ENCODE peak calls at places on chromosomes 12 and 14, in four cellular contexts. O, I, H and N are unnamed samples.

GRCh38 chr12:49105504-49106120 is 5.0 kb downstream of the LMBR1L start:
- DNase-seq in I (peak), H (no peak), O (no peak), N (peak)

GRCh38 chr14:39469094-39469710 is 37.0 kb upstream of the FBXO33 start:
- DNase-seq in O (no peak), I (peak), H (no peak), N (peak)

GRCh38 chr14:75401356-75401755 is 26.5 kb upstream of the JDP2 start:
- DNase-seq in H (no peak), O (peak), I (peak), N (no peak)

GRCh38 chr12:20122274-20122673 is 246.1 kb upstream of the PDE3A start:
- DNase-seq in I (no peak), H (no peak), O (no peak), N (no peak)

GRCh38 chr14:36394593-36394992 is 74.2 kb upstream of the MBIP start:
- DNase-seq in I (no peak), O (no peak), H (no peak), N (no peak)

GRCh38 chr14:92507174-92507768 is 6.3 kb upstream of the RIN3 start:
- DNase-seq in I (no peak), H (no peak), O (no peak), N (peak)

GRCh38 chr12:80040075-80040738 is 59.1 kb upstream of the OTOGL start:
- DNase-seq in H (no peak), I (peak), O (no peak), N (no peak)

GRCh38 chr12:104276192-104277131 is 27.1 kb upstream of the EID3 start:
- DNase-seq in H (no peak), I (no peak), O (no peak), N (no peak)

GRCh38 chr14:106129274-106129673 is 602.9 kb downstream of the TMEM121 start:
- DNase-seq in H (no peak), O (no peak), I (no peak), N (no peak)

GRCh38 chr12:57883057-57883456 is 36.5 kb upstream of the CTDSP2 start:
- DNase-seq in I (no peak), H (no peak), O (no peak), N (no peak)

GRCh38 chr14:104431351-104431928 is 148.1 kb upstream of the C14orf180 start:
- DNase-seq in O (no peak), H (no peak), I (no peak), N (no peak)

GRCh38 chr14:102616799-102617198 is 24.4 kb downstream of the RCOR1 start:
- DNase-seq in I (peak), O (no peak), H (no peak), N (no peak)

GRCh38 chr14:36556811-36557433 is 25.5 kb downstream of the NKX2-8 start:
- DNase-seq in I (peak), O (no peak), H (peak), N (peak)

DNA sequence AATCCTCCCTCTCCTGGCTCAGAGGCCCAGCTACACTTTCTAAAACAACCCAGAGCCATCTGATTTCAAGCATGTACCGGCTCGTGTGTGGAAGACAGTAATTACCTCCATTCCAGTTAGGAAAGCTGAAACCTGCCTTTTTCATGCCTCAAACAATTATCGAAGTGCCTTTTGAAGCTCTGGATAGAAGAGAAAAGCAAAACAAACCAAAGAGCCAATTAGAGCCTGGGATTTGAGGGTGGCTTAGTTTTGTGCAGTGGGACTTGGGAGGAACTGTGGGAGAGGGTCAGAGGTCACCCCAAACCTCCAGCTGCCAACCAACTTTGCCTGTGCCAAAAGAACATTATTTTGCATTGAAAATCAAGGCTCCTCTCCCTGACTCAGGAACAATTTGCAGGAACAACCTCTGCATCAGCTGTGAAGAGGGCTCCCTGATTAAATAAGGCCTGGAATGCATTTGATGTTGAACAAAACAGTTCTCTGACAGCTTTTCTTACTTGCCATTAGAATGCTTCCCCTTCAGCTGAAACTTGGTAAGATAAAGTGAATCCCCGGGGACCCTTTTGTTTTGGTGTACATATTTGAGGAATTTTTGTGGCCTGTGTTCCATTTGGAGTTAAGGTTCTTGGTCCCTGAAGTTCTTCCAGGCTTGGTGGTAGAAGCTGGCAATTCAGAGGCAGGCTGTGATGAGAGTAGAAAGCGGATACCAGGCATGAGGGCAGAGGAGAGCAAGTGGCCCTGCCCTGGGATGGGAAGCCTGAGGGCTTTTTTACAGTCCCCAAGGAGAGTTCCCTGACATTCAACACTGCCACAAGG is 270.1 kb downstream of the ZFP36L1 start:
- DNase-seq in I (peak), O (peak), H (no peak), N (no peak)
- TF ChIP-seq CTCF in I (no peak), O (peak), H (no peak), N (no peak)

DNA sequence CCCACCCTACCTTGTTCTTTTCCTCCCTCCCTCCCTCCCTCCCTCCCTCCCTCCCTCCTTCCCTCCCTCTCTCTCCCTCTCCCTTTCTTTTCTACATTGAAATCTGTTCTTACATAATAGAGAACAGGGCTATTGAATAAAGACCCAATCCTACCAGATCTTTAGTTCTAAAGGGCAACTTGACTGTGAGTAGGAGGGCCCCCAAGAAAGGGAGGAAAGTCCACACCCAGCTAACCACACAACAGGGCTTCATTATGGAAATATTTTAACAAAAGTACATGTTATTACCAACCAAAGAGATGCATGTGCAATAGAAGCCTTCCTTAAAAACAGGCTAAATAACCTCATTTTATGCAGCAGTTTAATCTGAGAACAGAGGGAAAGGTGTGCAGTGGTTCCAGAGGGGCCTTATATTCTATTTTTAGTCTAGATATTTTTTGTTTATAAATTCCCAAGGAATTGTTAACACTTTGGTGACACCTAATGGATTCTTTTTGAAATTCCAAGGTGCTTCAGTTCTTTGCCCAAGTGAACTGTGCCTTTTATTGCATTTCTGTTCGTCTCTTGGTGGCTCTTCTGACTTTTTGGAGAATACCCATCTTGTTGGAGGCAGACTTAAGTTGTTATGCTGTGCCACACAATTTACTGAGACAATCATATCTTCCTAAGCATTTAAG is 63.0 kb downstream of the GNS start:
- DNase-seq in I (peak), O (no peak), H (peak), N (no peak)
- TF ChIP-seq CTCF in I (peak), O (peak), H (peak), N (peak)

DNA sequence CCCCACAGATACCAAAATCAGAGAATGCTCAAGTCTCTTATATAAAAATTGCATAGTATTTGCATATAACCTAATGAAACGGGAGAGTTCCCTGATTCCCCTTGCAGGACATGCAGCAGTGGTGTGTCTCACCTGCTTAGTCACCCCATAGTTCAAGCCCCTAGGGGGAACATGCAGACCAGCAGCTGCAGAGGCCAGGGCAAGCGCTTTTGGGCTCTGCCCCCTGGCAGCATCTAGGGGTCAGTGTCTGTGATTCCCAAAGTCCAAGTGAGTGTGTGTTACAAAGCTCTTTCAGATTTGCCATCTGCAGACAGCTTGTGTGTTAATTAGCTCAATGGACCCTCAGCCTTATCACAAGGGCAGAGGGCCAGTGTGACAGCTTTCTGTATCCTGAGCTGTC is 110.1 kb downstream of the DNAI7 start:
- DNase-seq in O (no peak), H (no peak), I (no peak), N (no peak)
- TF ChIP-seq CTCF in O (no peak), H (no peak), I (no peak), N (no peak)

GRCh38 chr14:33297565-33297964 is 358.9 kb downstream of the NPAS3 start:
- DNase-seq in O (no peak), H (no peak), I (no peak), N (no peak)

GRCh38 chr14:33291529-33292104 is 352.9 kb downstream of the NPAS3 start:
- DNase-seq in H (no peak), O (no peak), I (no peak), N (no peak)

DNA sequence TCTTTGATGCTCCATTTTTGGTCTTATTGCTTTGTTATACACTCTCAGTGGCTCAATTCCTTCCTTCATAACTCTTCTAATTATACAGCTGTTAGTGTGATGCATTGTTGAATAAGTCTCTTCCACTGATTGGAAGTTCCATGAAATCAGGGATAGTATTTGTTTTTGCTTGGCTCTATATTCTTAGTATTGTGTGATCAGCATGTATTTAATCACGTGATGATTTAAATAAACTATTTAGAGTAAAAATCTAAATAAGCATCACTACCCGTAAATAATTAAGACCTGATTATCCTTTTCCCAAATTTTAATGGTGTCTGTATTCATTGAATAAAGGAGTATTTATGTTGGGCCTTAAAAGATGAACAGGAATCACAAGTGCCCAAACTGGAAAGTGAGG is 355.7 kb downstream of the NPAS3 start:
- DNase-seq in H (no peak), I (no peak), O (no peak), N (no peak)
- TF ChIP-seq CTCF in H (no peak), I (no peak), O (no peak), N (no peak)